ENCODE peak calls at places on chromosomes 16 and 17, in seven cellular contexts. U is IMR-90; N is WTC11; K is CD4-positive, alpha-beta T cell; Q is neural progenitor cell; E is AG10803; L is AG09319. H is an unnamed sample.
A peak's percentile ranks its signal among the peaks of the same experiment; 100 is the strongest.

GRCh38 chr17:83100220-83100852 is 20.9 kb downstream of the METRNL start:
- DNase-seq in E (peak; percentile 58), U (no peak), K (no peak), Q (no peak), N (no peak), L (no peak), H (no peak)

GRCh38 chr17:43125967-43126910 is 1.1 kb upstream of the BRCA1 start:
- DNase-seq in N (peak; percentile 21), U (no peak), E (no peak), K (no peak), L (no peak), Q (peak; percentile 18), H (no peak)

GRCh38 chr17:3528604-3529511 is 28.8 kb downstream of the TRPV3 start:
- DNase-seq in Q (peak; percentile 42), N (no peak), E (no peak), K (no peak), U (no peak), L (no peak), H (no peak)

GRCh38 chr17:77475012-77475976 is 334.5 kb downstream of the SEC14L1 start:
- DNase-seq in N (no peak), E (peak; percentile 89), L (no peak), U (peak; percentile 95), Q (no peak), K (no peak), H (peak; percentile 14)

GRCh38 chr17:46072998-46073397 is 73.9 kb downstream of the STH start:
- DNase-seq in N (no peak), E (peak; percentile 92), K (no peak), L (no peak), Q (no peak), U (peak; percentile 80), H (no peak)

GRCh38 chr16:57994778-57995177 is 5.7 kb downstream of the ZNF319 start:
- DNase-seq in L (no peak), N (peak; percentile 65), Q (peak; percentile 81), U (peak; percentile 25), K (no peak), E (peak; percentile 31), H (peak; percentile 73)

GRCh38 chr16:67936876-67937605 is 391 bp upstream of the PSMB10 start:
- DNase-seq in Q (no peak), K (peak; percentile 57), N (no peak), U (no peak), E (no peak), L (no peak), H (no peak)

GRCh38 chr17:39744075-39744835 is 6.5 kb downstream of the GRB7 start:
- DNase-seq in E (no peak), L (no peak), K (no peak), U (no peak), Q (no peak), N (no peak), H (no peak)

GRCh38 chr16:67391424-67392300 is 1.6 kb downstream of the TPPP3 start:
- DNase-seq in U (no peak), E (peak; percentile 31), L (no peak), Q (no peak), K (no peak), N (no peak), H (no peak)

GRCh38 chr17:14156689-14157088 is 80.0 kb downstream of the CDRT15 start:
- DNase-seq in U (peak; percentile 57), L (peak; percentile 83), N (no peak), Q (no peak), E (peak; percentile 93), K (no peak), H (no peak)

GRCh38 chr17:81302324-81302723 is 7.2 kb upstream of the SLC38A10 start:
- DNase-seq in K (no peak), E (no peak), L (no peak), U (no peak), N (no peak), Q (no peak), H (no peak)

GRCh38 chr17:40646791-40647548 is 648 bp downstream of the SMARCE1 start:
- DNase-seq in U (peak; percentile 43), L (peak; percentile 15), K (no peak), N (no peak), Q (peak; percentile 62), E (peak; percentile 66), H (peak; percentile 41)

GRCh38 chr17:57597531-57598453 is 147.3 kb downstream of the CCDC182 start:
- DNase-seq in Q (peak; percentile 89), U (peak; percentile 82), E (peak; percentile 74), N (peak; percentile 80), L (peak; percentile 44), K (peak; percentile 10), H (peak; percentile 80)

GRCh38 chr17:44409309-44410028 is 20.0 kb upstream of the ITGA2B start:
- DNase-seq in K (no peak), Q (no peak), L (no peak), N (no peak), E (no peak), U (no peak), H (no peak)

GRCh38 chr17:79036609-79037008 is 12.6 kb downstream of the C1QTNF1 start:
- DNase-seq in E (peak; percentile 96), U (peak; percentile 94), L (peak; percentile 77), K (no peak), N (no peak), Q (no peak), H (no peak)

GRCh38 chr17:82655038-82655479 is 6.8 kb upstream of the WDR45B start:
- DNase-seq in N (no peak), K (no peak), E (no peak), Q (no peak), U (no peak), L (no peak), H (no peak)

GRCh38 chr17:56977673-56978395 is at the start of gene SCPEP1:
- DNase-seq in L (peak; percentile 39), Q (peak; percentile 95), E (peak; percentile 75), N (peak; percentile 87), K (peak; percentile 80), U (peak; percentile 70), H (peak; percentile 85)

GRCh38 chr17:29149431-29150064 is 30.6 kb downstream of the MYO18A start:
- DNase-seq in K (no peak), E (no peak), U (peak; percentile 36), L (no peak), N (no peak), Q (no peak), H (peak; percentile 76)

GRCh38 chr17:4852504-4853075 is 19.4 kb downstream of the MINK1 start:
- DNase-seq in Q (no peak), L (no peak), K (no peak), U (peak; percentile 78), N (no peak), E (peak; percentile 70), H (no peak)

GRCh38 chr17:47785538-47786123 is 36.0 kb downstream of the OSBPL7 start:
- DNase-seq in E (no peak), U (peak; percentile 16), Q (peak; percentile 80), L (no peak), N (peak; percentile 82), K (no peak), H (no peak)

GRCh38 chr16:24736758-24737157 is 7.3 kb downstream of the TNRC6A start:
- DNase-seq in U (no peak), L (no peak), K (no peak), Q (no peak), N (no peak), E (no peak), H (no peak)

GRCh38 chr17:75271955-75272847 is 1.2 kb upstream of the MIF4GD start:
- DNase-seq in N (no peak), L (no peak), K (no peak), Q (no peak), U (peak; percentile 65), E (peak; percentile 76), H (no peak)
- TF ChIP-seq CTCF in N (no peak), L (no peak), K (no peak), Q (no peak), U (no peak), E (no peak), H (no peak)

GRCh38 chr16:2224183-2224486 is 744 bp downstream of the E4F1 start:
- DNase-seq in U (peak; percentile 42), L (no peak), K (no peak), Q (no peak), E (peak; percentile 49), N (no peak), H (no peak)
- TF ChIP-seq CTCF in U (peak; percentile 29), L (peak; percentile 26), K (no peak), Q (no peak), E (peak; percentile 27), N (no peak), H (no peak)

DNA sequence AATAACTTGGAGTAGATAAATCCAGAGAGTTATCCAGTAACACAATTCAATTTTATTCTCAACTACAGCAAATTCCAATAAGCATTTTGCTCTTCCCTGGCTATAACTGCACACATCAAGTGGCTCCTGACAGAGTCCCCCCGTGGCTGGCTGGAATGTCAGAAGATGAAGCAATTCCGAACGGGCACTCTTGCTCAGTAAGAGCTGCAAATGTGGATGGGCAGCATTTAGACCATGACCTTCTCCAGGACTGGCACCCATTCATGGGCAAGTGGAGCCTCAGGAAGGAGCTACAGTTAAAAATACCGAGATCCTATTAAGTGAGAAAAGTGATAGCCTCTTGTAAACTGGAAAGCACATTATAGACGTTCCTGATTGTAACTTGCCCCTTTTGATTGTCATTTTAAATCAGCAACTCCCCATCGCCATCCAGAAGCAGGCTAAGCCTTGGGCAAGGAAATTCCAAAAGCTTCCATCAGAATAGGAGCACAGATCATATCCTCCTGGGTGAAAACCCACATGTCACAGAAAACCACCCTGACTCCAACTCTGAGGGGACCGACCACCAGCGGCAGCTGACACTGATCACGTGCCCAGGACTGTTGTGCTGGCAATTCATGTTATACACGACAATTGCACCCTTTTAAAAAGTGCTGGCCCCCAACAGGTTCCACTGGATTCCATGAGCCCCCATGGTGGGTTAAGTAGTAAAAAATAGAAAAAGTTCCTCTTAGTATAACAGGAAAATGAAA is 7.1 kb downstream of the UBE2O start:
- DNase-seq in L (no peak), E (no peak), Q (no peak), U (no peak), K (no peak), N (no peak), H (no peak)
- TF ChIP-seq CTCF in L (no peak), E (no peak), Q (no peak), U (no peak), K (no peak), N (no peak), H (no peak)

GRCh38 chr16:85627102-85627834 is 14.1 kb downstream of the GSE1 start:
- DNase-seq in N (no peak), Q (no peak), L (no peak), E (no peak), K (no peak), U (no peak), H (no peak)

GRCh38 chr16:85629326-85629725 is 16.2 kb downstream of the GSE1 start:
- DNase-seq in Q (no peak), K (no peak), E (no peak), N (no peak), L (no peak), U (no peak), H (no peak)

GRCh38 chr16:85627835-85628556 is 14.9 kb downstream of the GSE1 start:
- DNase-seq in K (no peak), Q (no peak), L (no peak), U (no peak), N (no peak), E (no peak), H (no peak)

GRCh38 chr16:85629853-85630252 is 16.7 kb downstream of the GSE1 start:
- DNase-seq in N (no peak), L (no peak), Q (no peak), K (no peak), U (no peak), E (no peak), H (no peak)

DNA sequence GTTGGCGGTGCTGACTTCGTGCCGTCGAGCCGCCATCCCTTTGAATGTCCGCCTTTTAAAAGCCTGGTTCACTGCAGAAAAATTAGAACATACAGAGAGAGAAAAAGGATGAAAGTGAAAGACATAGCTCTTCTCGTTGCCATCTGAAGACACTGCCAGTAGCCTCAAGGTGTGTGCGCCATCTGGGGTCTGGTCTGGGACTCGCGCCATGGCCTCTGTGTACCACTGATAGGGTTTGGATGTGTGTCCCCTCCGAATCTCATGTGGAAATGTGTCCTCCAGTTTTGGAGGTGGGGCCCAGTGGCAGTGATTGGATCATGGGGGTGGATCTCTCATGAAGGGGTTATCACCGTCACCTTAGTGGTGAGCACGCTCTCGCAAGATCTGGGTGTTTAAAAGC is 15.5 kb downstream of the GSE1 start:
- DNase-seq in E (no peak), N (no peak), U (no peak), K (no peak), L (no peak), Q (no peak), H (no peak)
- TF ChIP-seq CTCF in E (no peak), N (no peak), U (no peak), K (no peak), L (no peak), Q (peak; percentile 49), H (no peak)